ENCODE peak calls at places on chromosomes 3 and 15, in nine cellular contexts. J is cardiac fibroblast, Z is GM20000, M is osteoblast, K is left ventricle myocardium inferior, E is transverse colon, Q is right lobe of liver, I is tibial artery, P is lower lobe of right lung. T is an unnamed sample.

GRCh38 chr15:101122806-101123205 is 129.0 kb downstream of the CHSY1 start:
- DNase-seq in J (no peak), Z (no peak), M (no peak), K (no peak), E (no peak), Q (no peak), I (no peak), P (no peak), T (no peak)

GRCh38 chr15:55194246-55194645 is 2.5 kb downstream of the RSL24D1 start:
- DNase-seq in J (no peak), Z (peak), M (no peak), K (no peak), E (no peak), Q (no peak), I (no peak), P (no peak), T (no peak)

GRCh38 chr3:134315286-134316106 is 58.8 kb downstream of the AMOTL2 start:
- DNase-seq in J (peak), Z (no peak), M (peak), K (peak), E (peak), Q (no peak), I (peak), P (no peak), T (peak)

GRCh38 chr3:81716870-81717509 is 44.5 kb downstream of the GBE1 start:
- DNase-seq in J (peak), Z (no peak), M (no peak), K (peak), E (no peak), Q (peak), I (no peak), P (no peak), T (no peak)

GRCh38 chr3:147378186-147378503 is 28.2 kb downstream of the ZIC4 start:
- DNase-seq in J (no peak), Z (no peak), M (no peak), K (no peak), E (no peak), Q (no peak), I (no peak), P (no peak), T (no peak)

GRCh38 chr3:170603770-170604510 is 18.1 kb upstream of the SLC7A14 start:
- DNase-seq in J (peak), Z (no peak), M (no peak), K (no peak), E (no peak), Q (no peak), I (no peak), P (no peak), T (no peak)

GRCh38 chr3:71228156-71228885 is 355.2 kb downstream of the FOXP1 start:
- DNase-seq in J (no peak), Z (no peak), M (no peak), K (no peak), E (no peak), Q (no peak), I (no peak), P (no peak), T (no peak)

GRCh38 chr3:196688349-196688748 is 23.7 kb downstream of the CEP19 start:
- DNase-seq in J (peak), Z (no peak), M (peak), K (peak), E (peak), Q (peak), I (no peak), P (peak), T (no peak)

GRCh38 chr3:144187531-144188230 is 216.1 kb downstream of the DIPK2A start:
- DNase-seq in J (peak), Z (no peak), M (no peak), K (no peak), E (no peak), Q (no peak), I (no peak), P (no peak), T (no peak)

GRCh38 chr3:158140396-158140795 is 30.5 kb downstream of the RSRC1 start:
- DNase-seq in J (no peak), Z (no peak), M (no peak), K (no peak), E (no peak), Q (no peak), I (no peak), P (no peak), T (no peak)

GRCh38 chr3:187973977-187974856 is 179.7 kb upstream of the LPP start:
- DNase-seq in J (no peak), Z (no peak), M (no peak), K (no peak), E (no peak), Q (no peak), I (no peak), P (no peak), T (no peak)

DNA sequence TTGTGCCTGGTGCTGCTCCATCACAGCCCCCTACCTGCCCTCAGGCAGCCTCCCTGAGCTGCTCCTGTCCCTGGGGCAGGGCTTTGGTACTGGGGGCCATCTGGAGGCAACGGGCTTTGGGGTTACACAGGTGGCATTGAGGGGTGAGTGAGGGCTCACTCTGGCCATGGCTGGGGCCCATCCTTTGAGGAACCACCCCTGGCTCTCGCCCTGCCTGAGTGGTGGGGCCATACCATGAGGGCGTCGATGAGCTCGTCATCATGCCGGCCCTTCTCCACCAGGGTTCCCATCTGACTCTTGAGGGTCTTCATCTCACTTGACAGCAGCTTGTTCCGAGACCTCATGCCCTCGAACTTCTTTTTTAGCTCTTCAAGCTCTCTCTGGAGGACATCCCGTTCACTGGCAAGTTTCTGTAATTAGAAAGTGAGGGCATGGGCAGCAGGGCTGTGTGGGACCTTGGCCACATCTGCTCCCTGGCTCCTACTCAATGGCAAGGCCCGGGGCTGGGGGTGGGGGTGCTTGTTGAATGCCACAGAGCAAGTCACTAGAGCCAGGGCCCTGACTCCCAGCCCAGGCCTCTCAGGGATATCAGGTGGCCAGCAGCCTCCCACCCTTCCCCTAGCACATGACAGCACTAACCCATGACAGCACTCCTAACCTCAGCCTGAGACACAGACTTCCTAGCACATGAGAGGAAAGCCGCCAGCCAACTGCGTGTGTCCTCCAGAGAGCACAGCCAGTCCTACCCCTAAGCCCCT is 33.5 kb downstream of the CCDC13 start:
- DNase-seq in J (no peak), Z (no peak), M (peak), K (peak), E (no peak), Q (no peak), I (peak), P (no peak), T (no peak)
- TF ChIP-seq CTCF in J (no peak), Z (no peak), M (no peak), K (no peak), E (no peak), Q (no peak), I (no peak), P (no peak), T (no peak)

DNA sequence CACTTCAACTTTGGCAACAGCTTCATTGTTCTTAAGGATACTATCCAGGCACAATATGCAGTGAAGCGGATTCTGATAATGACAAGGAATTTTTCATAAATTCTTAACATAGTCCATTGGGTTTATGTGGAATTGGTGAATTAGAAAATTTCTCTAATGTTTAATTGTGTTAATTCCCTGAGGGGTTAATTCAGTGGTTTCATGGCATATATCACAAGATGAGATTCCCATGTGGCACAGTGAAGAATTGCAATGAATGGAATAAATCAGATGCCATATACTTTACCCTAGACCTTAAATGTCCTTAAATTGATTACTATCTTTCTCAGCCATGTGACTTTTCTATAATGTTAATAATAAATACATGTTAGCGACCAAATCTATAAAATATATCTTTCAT is 1244.1 kb downstream of the ROBO2 start:
- DNase-seq in J (no peak), Z (no peak), M (no peak), K (no peak), E (no peak), Q (no peak), I (no peak), P (no peak), T (no peak)
- TF ChIP-seq CTCF in J (no peak), Z (no peak), M (no peak), K (no peak), E (no peak), Q (no peak), I (no peak), P (no peak), T (peak)

DNA sequence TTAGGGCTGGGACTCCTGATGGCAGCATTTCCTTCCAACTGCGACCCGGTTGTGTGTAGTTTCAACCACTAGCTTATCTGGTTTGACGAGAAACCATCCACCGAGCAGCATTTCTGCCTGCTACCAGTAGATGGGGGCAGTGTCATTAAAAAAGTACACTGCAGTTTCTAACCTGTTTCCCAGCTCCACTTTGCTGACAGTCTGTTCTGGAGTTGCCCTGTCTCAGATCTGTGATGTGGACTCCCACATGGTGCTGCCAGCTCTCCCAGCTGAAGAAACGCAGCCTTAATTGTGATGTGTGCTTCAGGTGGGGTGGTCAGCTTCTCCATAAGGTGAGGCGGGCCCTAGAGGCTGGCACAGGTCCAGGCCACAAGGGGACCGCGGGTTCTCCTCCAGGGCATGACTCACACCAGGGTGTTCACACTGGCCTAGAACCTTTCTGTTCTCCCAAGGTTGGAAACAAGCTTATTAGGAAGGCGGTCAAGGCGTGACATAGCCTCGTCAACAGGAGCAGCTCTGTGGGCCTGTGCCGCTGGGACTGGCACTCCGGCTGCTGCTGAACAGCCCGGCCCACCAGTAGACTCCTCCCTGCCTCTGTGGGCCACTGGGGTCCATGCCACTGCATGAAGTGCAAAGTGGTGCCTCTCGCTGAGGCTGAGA is 2.9 kb upstream of the FAM43A start:
- DNase-seq in J (peak), Z (peak), M (peak), K (peak), E (peak), Q (peak), I (peak), P (peak), T (no peak)
- TF ChIP-seq CTCF in J (peak), Z (peak), M (peak), K (peak), E (peak), Q (peak), I (peak), P (peak), T (peak)

GRCh38 chr3:30042274-30042859 is 564.0 kb upstream of the TGFBR2 start:
- DNase-seq in J (peak), Z (peak), M (peak), K (peak), E (peak), Q (peak), I (no peak), P (no peak), T (no peak)
- TF ChIP-seq CTCF in J (peak), Z (peak), M (peak), K (peak), E (peak), Q (peak), I (peak), P (peak), T (peak)

GRCh38 chr15:88985547-88986393 is 72.6 kb upstream of the MFGE8 start:
- DNase-seq in J (no peak), Z (no peak), M (no peak), K (no peak), E (no peak), Q (no peak), I (no peak), P (no peak), T (no peak)

GRCh38 chr15:88987590-88987950 is 74.4 kb upstream of the MFGE8 start:
- DNase-seq in J (no peak), Z (no peak), M (no peak), K (no peak), E (no peak), Q (no peak), I (no peak), P (no peak), T (no peak)

GRCh38 chr15:88989578-88989977 is 76.4 kb upstream of the MFGE8 start:
- DNase-seq in J (peak), Z (no peak), M (peak), K (no peak), E (no peak), Q (no peak), I (no peak), P (no peak), T (no peak)

GRCh38 chr15:88987951-88988671 is 74.9 kb upstream of the MFGE8 start:
- DNase-seq in J (no peak), Z (no peak), M (peak), K (no peak), E (no peak), Q (no peak), I (no peak), P (no peak), T (no peak)

GRCh38 chr15:88986949-88987589 is 73.9 kb upstream of the MFGE8 start:
- DNase-seq in J (no peak), Z (no peak), M (no peak), K (no peak), E (no peak), Q (no peak), I (no peak), P (no peak), T (no peak)
- TF ChIP-seq CTCF in J (no peak), Z (no peak), M (no peak), K (no peak), E (no peak), Q (no peak), I (no peak), P (no peak), T (no peak)

DNA sequence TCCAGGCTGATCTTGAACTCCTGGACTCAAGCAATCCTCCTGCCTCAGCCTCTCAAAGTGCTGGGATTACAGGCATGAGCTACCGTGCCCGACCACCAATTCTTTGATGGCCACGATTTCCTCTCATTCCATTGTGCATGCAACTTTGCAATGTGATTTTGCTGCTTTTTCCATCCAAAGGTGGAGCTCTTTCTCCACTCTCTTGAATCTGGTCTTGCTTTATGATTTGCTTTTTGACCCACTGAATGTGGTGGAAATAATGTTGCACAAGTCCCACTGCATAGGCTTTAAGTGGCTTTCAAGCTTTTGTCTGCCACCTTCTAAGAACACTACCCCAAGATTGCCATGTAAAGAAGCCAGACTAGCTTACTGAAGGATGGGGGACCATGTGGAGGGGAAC is 10.6 kb downstream of the RPS27L start:
- DNase-seq in J (peak), Z (no peak), M (no peak), K (no peak), E (no peak), Q (no peak), I (no peak), P (no peak), T (no peak)
- TF ChIP-seq CTCF in J (no peak), Z (no peak), M (peak), K (no peak), E (no peak), Q (no peak), I (no peak), P (no peak), T (peak)